ENCODE peak calls at places on chromosomes 13 and 19, in seven cellular contexts. L is Panc1, H is lower lobe of right lung, D is fibroblast of lung, E is neural progenitor cell, B is tibial artery, F is body of pancreas. O is an unnamed sample.

GRCh38 chr19:5058456-5059190 is 89.7 kb downstream of the KDM4B start:
- DNase-seq in B (no peak), F (no peak), L (no peak), D (peak; percentile 59), E (no peak), H (no peak), O (no peak)

GRCh38 chr13:111005808-111006494 is 91.1 kb upstream of the ANKRD10 start:
- DNase-seq in H (no peak), E (no peak), F (peak; percentile 83), B (peak; percentile 61), L (no peak), D (peak; percentile 31), O (no peak)

GRCh38 chr19:1503089-1503924 is 9.5 kb downstream of the ADAMTSL5 start:
- DNase-seq in L (no peak), H (peak; percentile 73), B (no peak), E (peak; percentile 86), F (peak; percentile 43), D (no peak), O (peak; percentile 86)

GRCh38 chr13:80931766-80932165 is 590.8 kb upstream of the SPRY2 start:
- DNase-seq in E (no peak), L (no peak), H (no peak), F (no peak), D (peak; percentile 5), B (no peak), O (no peak)

GRCh38 chr13:97434417-97435296 is 688 bp downstream of the RAP2A start:
- DNase-seq in F (peak; percentile 42), D (peak; percentile 41), B (peak; percentile 52), E (no peak), L (no peak), H (peak; percentile 64), O (peak; percentile 52)

GRCh38 chr19:36371886-36372285 is 7.1 kb downstream of the ZFP14 start:
- DNase-seq in L (no peak), D (no peak), E (no peak), H (no peak), F (no peak), B (no peak), O (no peak)

GRCh38 chr13:48319458-48320395 is 16.2 kb downstream of the RB1 start:
- DNase-seq in B (no peak), F (no peak), D (no peak), L (no peak), H (no peak), E (no peak), O (peak; percentile 63)

GRCh38 chr19:17579523-17580244 is 24.2 kb downstream of the COLGALT1 start:
- DNase-seq in F (no peak), D (peak; percentile 25), B (peak; percentile 51), H (peak; percentile 81), L (peak; percentile 25), E (peak; percentile 73), O (peak; percentile 53)

GRCh38 chr13:26914624-26915023 is 154.0 kb upstream of the GPR12 start:
- DNase-seq in H (no peak), E (no peak), B (no peak), F (no peak), D (peak; percentile 13), L (no peak), O (no peak)

GRCh38 chr19:10431943-10432735 is 11.8 kb downstream of the PDE4A start:
- DNase-seq in F (peak; percentile 64), L (no peak), E (peak; percentile 73), H (peak; percentile 84), B (peak; percentile 68), D (peak; percentile 41), O (peak; percentile 80)

GRCh38 chr19:10352764-10353671 is 13.6 kb upstream of the ICAM3 start:
- DNase-seq in H (no peak), F (peak; percentile 35), L (no peak), B (no peak), E (peak; percentile 95), D (no peak), O (no peak)

GRCh38 chr19:55179570-55180484 is at the start of gene SYT5:
- DNase-seq in E (peak; percentile 82), L (no peak), D (no peak), F (peak; percentile 39), H (no peak), B (no peak), O (no peak)

GRCh38 chr19:46487178-46487801 is 8.4 kb downstream of the PNMA8B start:
- DNase-seq in E (no peak), L (no peak), F (no peak), H (no peak), D (no peak), B (no peak), O (no peak)

GRCh38 chr19:40633207-40633606 is 32.0 kb downstream of the LTBP4 start:
- DNase-seq in H (no peak), B (no peak), L (no peak), E (no peak), D (peak; percentile 84), F (no peak), O (no peak)

GRCh38 chr19:17234911-17235617 is 9.0 kb downstream of the OCEL1 start:
- DNase-seq in L (no peak), H (peak; percentile 71), F (peak; percentile 58), B (no peak), D (peak; percentile 37), E (peak; percentile 76), O (peak; percentile 57)

GRCh38 chr13:40102854-40103253 is 447.4 kb downstream of the COG6 start:
- DNase-seq in D (peak; percentile 98), L (no peak), F (no peak), B (no peak), H (no peak), E (no peak), O (peak; percentile 55)

GRCh38 chr13:24927810-24928404 is 163.9 kb downstream of the RNF17 start:
- DNase-seq in L (no peak), D (no peak), H (no peak), F (no peak), B (no peak), E (no peak), O (no peak)

GRCh38 chr13:24922390-24923304 is 158.7 kb downstream of the RNF17 start:
- DNase-seq in L (peak; percentile 79), D (peak; percentile 98), E (peak; percentile 98), H (peak; percentile 99), F (peak; percentile 95), B (peak; percentile 98), O (peak; percentile 99)

GRCh38 chr13:24923305-24923640 is 159.3 kb downstream of the RNF17 start:
- DNase-seq in F (no peak), H (no peak), B (no peak), L (no peak), D (peak; percentile 88), E (no peak), O (no peak)

GRCh38 chr13:24929196-24929595 is 165.2 kb downstream of the RNF17 start:
- DNase-seq in E (no peak), H (no peak), B (no peak), F (no peak), L (no peak), D (no peak), O (no peak)

DNA sequence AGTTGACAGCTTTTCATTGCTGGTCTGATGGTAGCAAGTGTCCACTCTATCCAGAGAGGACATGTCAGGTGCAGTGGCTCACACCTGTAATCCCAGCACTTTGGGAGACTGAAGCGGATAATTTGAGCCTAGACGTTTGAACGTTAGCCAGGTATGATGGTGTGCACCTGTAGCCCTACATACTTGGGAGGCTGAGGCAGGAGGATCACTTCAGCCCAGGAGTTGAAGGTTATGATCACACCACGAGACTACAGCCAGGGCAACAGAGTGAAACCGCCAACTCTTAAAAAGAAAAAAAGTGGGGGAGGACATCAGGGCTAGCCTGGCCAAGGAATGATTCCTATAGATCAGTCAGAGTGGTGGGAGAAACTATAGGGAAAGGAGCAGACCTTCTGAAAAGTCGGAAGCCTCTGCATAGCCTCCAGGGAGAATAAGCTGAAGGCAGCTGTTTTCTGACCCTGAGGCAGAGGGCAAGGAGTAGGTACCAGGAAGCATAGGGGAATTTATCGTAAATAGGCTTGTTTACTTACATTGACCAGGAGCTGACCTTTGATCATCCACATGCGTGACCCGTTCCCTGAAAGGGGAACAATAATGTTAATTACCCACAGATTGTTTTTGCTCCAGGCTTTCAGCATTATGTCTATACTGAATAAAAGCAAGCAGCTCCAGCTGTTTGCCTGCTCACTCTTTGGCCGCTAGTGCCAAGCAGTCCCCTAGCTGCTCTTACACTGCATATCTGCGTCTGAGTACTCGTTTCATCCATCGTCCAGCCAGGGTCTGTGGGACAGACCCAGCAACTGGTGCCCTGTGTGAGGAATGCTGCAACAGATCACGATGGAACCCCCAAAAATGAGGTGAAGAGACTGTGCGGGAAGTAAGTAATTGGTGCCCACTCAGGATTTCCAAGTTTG is 161.6 kb downstream of the RNF17 start:
- DNase-seq in H (no peak), D (no peak), L (no peak), F (no peak), B (no peak), E (no peak), O (no peak)
- H3K4me3 ChIP-seq in H (no peak overlapping the region), D (no peak overlapping the region), L (no peak overlapping the region), F (no peak overlapping the region), B (no peak overlapping the region), E (no peak overlapping the region), O (no peak overlapping the region)

GRCh38 chr13:67230774-67231480 is 791 bp upstream of the PCDH9 start:
- DNase-seq in B (peak; percentile 38), H (peak; percentile 67), L (no peak), E (peak; percentile 81), F (peak; percentile 49), D (peak; percentile 77), O (peak; percentile 89)
- H3K27ac ChIP-seq in B (peak overlapping the region; percentile 84), H (peak overlapping the region; percentile 89), L (peak overlapping the region; percentile 83), E (no peak overlapping the region), F (peak overlapping the region; percentile 86), D (no peak overlapping the region), O (peak overlapping the region; percentile 86)

GRCh38 chr19:2552859-2553258 is 76.9 kb downstream of the GADD45B start:
- DNase-seq in E (no peak), H (peak; percentile 36), L (no peak), B (no peak), D (no peak), F (no peak), O (no peak)
- H3K4me3 ChIP-seq in E (no peak overlapping the region), H (peak overlapping the region; percentile 25), L (peak overlapping the region; percentile 53), B (no peak overlapping the region), D (no peak overlapping the region), F (no peak overlapping the region), O (no peak overlapping the region)

GRCh38 chr19:38306236-38306635 is 2.2 kb downstream of the C19orf33 start:
- DNase-seq in L (no peak), H (no peak), F (no peak), B (no peak), D (no peak), E (no peak), O (no peak)

GRCh38 chr19:38304866-38305429 is 897 bp downstream of the C19orf33 start:
- DNase-seq in D (peak; percentile 36), F (peak; percentile 92), E (peak; percentile 96), L (peak; percentile 90), H (peak; percentile 91), B (no peak), O (peak; percentile 92)

GRCh38 chr19:38303517-38304351 is at the start of gene C19orf33:
- DNase-seq in D (peak; percentile 44), H (peak; percentile 88), F (peak; percentile 58), E (no peak), B (no peak), L (peak; percentile 86), O (peak; percentile 88)

GRCh38 chr19:38307076-38307475 is 3.0 kb downstream of the C19orf33 start:
- DNase-seq in E (no peak), D (no peak), L (no peak), F (no peak), B (no peak), H (no peak), O (no peak)

DNA sequence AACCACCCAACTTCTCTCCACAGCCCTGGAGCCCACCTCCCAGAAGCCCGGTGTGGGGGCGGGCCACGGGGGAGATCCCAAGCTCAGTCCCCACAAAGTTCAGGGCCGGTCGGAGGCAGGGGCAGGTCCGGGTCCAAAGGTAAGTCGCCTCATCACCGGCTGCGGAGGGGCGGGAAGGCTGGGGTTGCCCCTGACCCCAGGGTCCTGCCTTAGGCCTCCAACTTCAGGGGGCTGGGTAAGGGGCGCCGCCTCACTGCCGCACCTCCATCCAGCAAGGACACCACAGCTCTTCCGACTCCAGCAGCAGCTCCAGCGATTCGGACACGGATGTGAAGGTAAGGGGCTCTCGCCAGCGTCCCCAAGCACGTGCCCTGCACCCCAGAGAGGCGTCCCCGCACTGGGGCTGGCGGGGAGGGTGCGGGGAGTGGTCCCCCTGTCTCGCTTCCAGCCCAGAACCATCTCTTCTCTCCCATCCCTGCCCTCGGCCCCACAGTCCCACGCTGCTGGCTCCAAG is 358 bp downstream of the C19orf33 start:
- DNase-seq in H (no peak), L (no peak), D (no peak), E (no peak), F (no peak), B (no peak), O (no peak)
- H3K27ac ChIP-seq in H (peak overlapping the region; percentile 83), L (peak overlapping the region; percentile 90), D (no peak overlapping the region), E (no peak overlapping the region), F (peak overlapping the region; percentile 50), B (no peak overlapping the region), O (peak overlapping the region; percentile 70)

O was measured in left lung.